ENCODE peak calls at places on chromosomes 1 and 21, in four cellular contexts. H is naive thymus-derived CD8-positive, alpha-beta T cell; B is HS-5; I is lung microvascular endothelial cell. W is an unnamed sample.
A peak's percentile ranks its signal among the peaks of the same experiment; 100 is the strongest.

GRCh38 chr1:39632491-39633417 is 6.7 kb downstream of the HEYL start:
- DNase-seq in H (no peak), B (no peak), I (peak; percentile 30), W (peak; percentile 9)

GRCh38 chr1:154206212-154206611 is at the start of gene CFAP141:
- DNase-seq in H (no peak), B (no peak), I (peak; percentile 64), W (no peak)

GRCh38 chr1:29177022-29177705 is 4.5 kb downstream of the SRSF4 start:
- DNase-seq in H (no peak), B (no peak), I (no peak), W (no peak)

GRCh38 chr1:109677459-109677858 is 9.6 kb downstream of the GSTM2 start:
- DNase-seq in H (no peak), B (no peak), I (no peak), W (no peak)

GRCh38 chr1:247358920-247359319 is 27.3 kb upstream of the ZNF496 start:
- DNase-seq in H (no peak), B (no peak), I (no peak), W (no peak)

GRCh38 chr1:245666412-245666811 is 511.6 kb downstream of the KIF26B start:
- DNase-seq in H (no peak), B (no peak), I (no peak), W (no peak)

GRCh38 chr1:208190784-208191183 is 53.4 kb downstream of the PLXNA2 start:
- DNase-seq in H (no peak), B (no peak), I (no peak), W (no peak)

GRCh38 chr1:230867119-230867902 is 1.0 kb downstream of the C1orf198 start:
- DNase-seq in H (no peak), B (no peak), I (peak; percentile 21), W (no peak)

GRCh38 chr1:107925565-107925964 is 39.4 kb downstream of the VAV3 start:
- DNase-seq in H (no peak), B (no peak), I (no peak), W (no peak)

GRCh38 chr1:184476187-184476586 is 89.4 kb downstream of the C1orf21 start:
- DNase-seq in H (no peak), B (no peak), I (no peak), W (no peak)

GRCh38 chr1:147515046-147515869 is 26.0 kb upstream of the BCL9 start:
- DNase-seq in H (peak; percentile 14), B (no peak), I (peak; percentile 4), W (peak; percentile 9)

GRCh38 chr1:54716299-54717047 is 812 bp downstream of the TTC4 start:
- DNase-seq in H (no peak), B (peak; percentile 59), I (peak; percentile 57), W (peak; percentile 4)

GRCh38 chr1:38872401-38873026 is 634 bp downstream of the MYCBP start:
- DNase-seq in H (no peak), B (no peak), I (peak; percentile 43), W (no peak)

GRCh38 chr21:42404534-42404933 is 832 bp downstream of the UBASH3A start:
- DNase-seq in H (no peak), B (no peak), I (no peak), W (no peak)

GRCh38 chr1:116510361-116510760 is 60.5 kb downstream of the CD58 start:
- DNase-seq in H (no peak), B (no peak), I (no peak), W (no peak)

GRCh38 chr1:211630236-211631081 is 45.0 kb downstream of the NEK2 start:
- DNase-seq in H (no peak), B (no peak), I (no peak), W (peak; percentile 51)

GRCh38 chr1:162475539-162476185 is 22.0 kb upstream of the UHMK1 start:
- DNase-seq in H (no peak), B (no peak), I (no peak), W (no peak)

GRCh38 chr1:207903767-207904166 is 7.2 kb downstream of the CD34 start:
- DNase-seq in H (no peak), B (no peak), I (no peak), W (no peak)

GRCh38 chr1:6317101-6317760 is 56.3 kb upstream of the GPR153 start:
- DNase-seq in H (no peak), B (no peak), I (peak; percentile 70), W (no peak)

GRCh38 chr21:15034126-15034848 is 30.5 kb downstream of the NRIP1 start:
- DNase-seq in H (no peak), B (peak; percentile 41), I (no peak), W (peak; percentile 10)

GRCh38 chr1:11918779-11919519 is 7.3 kb downstream of the KIAA2013 start:
- DNase-seq in H (no peak), B (peak; percentile 55), I (peak; percentile 86), W (no peak)

GRCh38 chr1:41862411-41863221 is 56.1 kb downstream of the HIVEP3 start:
- DNase-seq in H (no peak), B (peak; percentile 56), I (peak; percentile 75), W (no peak)

GRCh38 chr1:2534775-2535387 is 4.8 kb upstream of the HES5 start:
- DNase-seq in H (no peak), B (no peak), I (no peak), W (no peak)

GRCh38 chr1:175814885-175815284 is 71.5 kb upstream of the TNR start:
- DNase-seq in H (no peak), B (no peak), I (no peak), W (no peak)

GRCh38 chr1:224132901-224133300 is 19.0 kb downstream of the FBXO28 start:
- DNase-seq in H (no peak), B (no peak), I (no peak), W (no peak)

GRCh38 chr1:30253361-30253760 is 470.0 kb downstream of the MATN1 start:
- DNase-seq in H (no peak), B (no peak), I (no peak), W (no peak)

GRCh38 chr1:5810131-5810530 is 182.1 kb downstream of the NPHP4 start:
- DNase-seq in H (no peak), B (no peak), I (no peak), W (no peak)

GRCh38 chr1:111596499-111596898 is 23.1 kb upstream of the RAP1A start:
- DNase-seq in H (peak; percentile 54), B (no peak), I (no peak), W (no peak)

GRCh38 chr21:18249542-18250152 is 5.0 kb downstream of the CHODL start:
- DNase-seq in H (no peak), B (no peak), I (no peak), W (no peak)

GRCh38 chr1:1040004-1040991 is 20.4 kb downstream of the AGRN start:
- DNase-seq in H (peak; percentile 68), B (no peak), I (peak; percentile 90), W (peak; percentile 93)

GRCh38 chr1:21638531-21639341 is 30.4 kb downstream of the RAP1GAP start:
- DNase-seq in H (no peak), B (peak; percentile 28), I (peak; percentile 19), W (no peak)

GRCh38 chr1:60088620-60089155 is 15.1 kb upstream of the C1orf87 start:
- DNase-seq in H (no peak), B (no peak), I (no peak), W (peak; percentile 15)

GRCh38 chr21:34611528-34611927 is 3.4 kb downstream of the RCAN1 start:
- DNase-seq in H (no peak), B (no peak), I (no peak), W (no peak)

GRCh38 chr1:242544071-242544470 is 19.6 kb upstream of the PLD5 start:
- DNase-seq in H (no peak), B (no peak), I (no peak), W (no peak)